ENCODE peak calls at places on chromosomes 5 and 9, in four cellular contexts. I, A, F and W are unnamed samples.

GRCh38 chr5:26482817-26483375 is 555.5 kb downstream of the CDH9 start:
- DNase-seq in A (peak), F (no peak), I (no peak), W (peak)

GRCh38 chr5:61292130-61292672 is 39.9 kb upstream of the ZSWIM6 start:
- DNase-seq in F (no peak), A (no peak), I (peak), W (no peak)

GRCh38 chr9:108784998-108785397 is 70.8 kb downstream of the ACTL7B start:
- DNase-seq in A (no peak), F (no peak), I (no peak), W (no peak)

GRCh38 chr5:93221773-93222172 is 359.2 kb downstream of the NR2F1-AS1 start:
- DNase-seq in I (no peak), A (no peak), F (no peak), W (no peak)

GRCh38 chr5:78592735-78593386 is 55.7 kb downstream of the LHFPL2 start:
- DNase-seq in A (no peak), I (no peak), F (no peak), W (no peak)

GRCh38 chr5:107799306-107799705 is 128.6 kb upstream of the EFNA5 start:
- DNase-seq in F (no peak), I (no peak), A (no peak), W (no peak)

GRCh38 chr5:103393131-103393754 is 134.7 kb downstream of the MACIR start:
- DNase-seq in F (no peak), I (no peak), A (peak), W (no peak)

GRCh38 chr5:43514471-43514815 is 505 bp downstream of the C5orf34 start:
- DNase-seq in A (no peak), I (no peak), F (no peak), W (peak)

GRCh38 chr9:108151161-108151586 is 661.6 kb upstream of the KLF4 start:
- DNase-seq in F (no peak), I (no peak), A (no peak), W (peak)

GRCh38 chr5:71782771-71783770 is 64.0 kb downstream of the CARTPT start:
- DNase-seq in I (peak), F (no peak), A (peak), W (peak)

GRCh38 chr5:88923623-88924619 is 40.9 kb upstream of the MEF2C start:
- DNase-seq in I (no peak), F (no peak), A (no peak), W (no peak)

GRCh38 chr9:122498883-122499288 is 11.7 kb upstream of the OR1J2 start:
- DNase-seq in I (no peak), A (no peak), F (no peak), W (peak)

GRCh38 chr5:179196420-179197079 is 136.4 kb downstream of the ZNF354C start:
- DNase-seq in A (no peak), I (no peak), F (no peak), W (no peak)

GRCh38 chr9:89926167-89926566 is 321.4 kb downstream of the GADD45G start:
- DNase-seq in A (no peak), I (no peak), F (no peak), W (no peak)

GRCh38 chr5:133531178-133531577 is 81.2 kb downstream of the FSTL4 start:
- DNase-seq in I (no peak), A (no peak), F (no peak), W (no peak)

GRCh38 chr5:110623875-110624274 is 102.6 kb downstream of the TMEM232 start:
- DNase-seq in A (no peak), F (no peak), I (no peak), W (no peak)

GRCh38 chr5:8134609-8135008 is 265.7 kb downstream of the MTRR start:
- DNase-seq in F (no peak), I (no peak), A (no peak), W (no peak)

GRCh38 chr5:39219433-39219832 is at the start of gene FYB1:
- DNase-seq in A (no peak), F (no peak), I (no peak), W (peak)

GRCh38 chr5:23223846-23224245 is 283.6 kb upstream of the PRDM9 start:
- DNase-seq in I (no peak), F (no peak), A (no peak), W (peak)

GRCh38 chr9:97293207-97293721 is 14.2 kb upstream of the CCDC180 start:
- DNase-seq in I (no peak), A (no peak), F (no peak), W (no peak)

GRCh38 chr5:1667648-1668140 is 131.9 kb downstream of the MRPL36 start:
- DNase-seq in A (no peak), I (no peak), F (no peak), W (no peak)

GRCh38 chr5:10441992-10442435 is 335 bp downstream of the ROPN1L start:
- DNase-seq in F (no peak), A (peak), I (no peak), W (no peak)

GRCh38 chr5:67006152-67006848 is 190.3 kb downstream of the CD180 start:
- DNase-seq in A (no peak), I (no peak), F (no peak), W (no peak)

GRCh38 chr9:129596541-129597328 is 24.2 kb downstream of the C9orf50 start:
- DNase-seq in A (peak), I (peak), F (no peak), W (no peak)

GRCh38 chr5:139140631-139141071 is 57.5 kb downstream of the SIL1 start:
- DNase-seq in F (no peak), A (no peak), I (no peak), W (no peak)

GRCh38 chr5:179802950-179803562 is 3.6 kb downstream of the MGAT4B start:
- DNase-seq in I (peak), F (no peak), A (no peak), W (no peak)

GRCh38 chr5:90408571-90409317 is 812 bp downstream of the CETN3 start:
- DNase-seq in I (peak), A (peak), F (no peak), W (no peak)

GRCh38 chr5:159301351-159301911 is 28.9 kb downstream of the IL12B start:
- DNase-seq in A (no peak), F (no peak), I (no peak), W (no peak)

GRCh38 chr9:126276056-126276728 is 50.4 kb upstream of the MVB12B start:
- DNase-seq in A (no peak), I (no peak), F (no peak), W (no peak)

GRCh38 chr5:33601881-33602280 is 161.1 kb downstream of the TARS1 start:
- DNase-seq in I (no peak), A (peak), F (no peak), W (no peak)

GRCh38 chr5:150142800-150143724 is 12.6 kb downstream of the PDGFRB start:
- DNase-seq in F (no peak), A (no peak), I (peak), W (peak)

GRCh38 chr9:91315191-91315590 is 46.5 kb downstream of the AUH start:
- DNase-seq in F (no peak), I (peak), A (no peak), W (no peak)

GRCh38 chr9:77417570-77417969 is 230.6 kb downstream of the GNA14 start:
- DNase-seq in I (no peak), A (no peak), F (no peak), W (peak)

GRCh38 chr9:134336174-134336705 is 10.0 kb downstream of the RXRA start:
- DNase-seq in I (peak), F (no peak), A (no peak), W (no peak)
- H3K27ac ChIP-seq in I (peak), F (no peak), A (no peak), W (peak)

DNA sequence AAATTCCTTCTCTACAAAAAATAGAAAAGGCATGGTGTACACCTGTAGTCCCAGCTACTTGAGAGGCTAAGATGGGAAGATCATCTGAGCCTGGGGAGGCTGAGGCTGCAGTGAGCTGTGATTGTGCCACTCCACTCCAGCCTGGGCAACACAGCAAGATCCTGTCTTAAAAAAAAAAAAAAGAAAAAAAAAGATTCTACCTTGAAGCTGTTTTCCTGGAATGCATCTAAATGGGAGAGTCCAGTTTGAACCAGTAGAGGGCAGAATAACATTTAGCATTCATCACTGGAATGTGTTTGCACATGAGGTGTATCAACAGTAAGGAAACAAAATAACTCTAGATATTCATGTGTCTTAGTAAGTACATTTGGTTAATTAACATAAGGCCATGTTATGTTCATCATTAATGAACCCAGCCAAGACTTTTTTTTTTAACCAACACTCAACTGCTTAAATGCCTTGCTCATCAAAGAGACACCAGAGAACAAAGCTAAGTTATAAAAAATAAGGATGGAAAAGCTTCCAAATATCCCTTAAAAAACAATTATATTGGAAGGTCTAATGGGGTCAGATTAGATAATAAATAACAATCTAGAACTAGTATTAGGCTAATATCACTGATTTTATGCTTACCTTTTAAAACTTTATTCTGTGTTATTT is 16.1 kb downstream of the IFNE start:
- DNase-seq in I (peak), A (peak), F (no peak), W (peak)
- TF ChIP-seq CTCF in I (peak), A (peak), F (peak), W (peak)

GRCh38 chr9:136670571-136671253 is 8.0 kb downstream of the EGFL7 start:
- DNase-seq in F (no peak), A (no peak), I (no peak), W (no peak)
- H3K27ac ChIP-seq in F (no peak), A (no peak), I (no peak), W (no peak)

DNA sequence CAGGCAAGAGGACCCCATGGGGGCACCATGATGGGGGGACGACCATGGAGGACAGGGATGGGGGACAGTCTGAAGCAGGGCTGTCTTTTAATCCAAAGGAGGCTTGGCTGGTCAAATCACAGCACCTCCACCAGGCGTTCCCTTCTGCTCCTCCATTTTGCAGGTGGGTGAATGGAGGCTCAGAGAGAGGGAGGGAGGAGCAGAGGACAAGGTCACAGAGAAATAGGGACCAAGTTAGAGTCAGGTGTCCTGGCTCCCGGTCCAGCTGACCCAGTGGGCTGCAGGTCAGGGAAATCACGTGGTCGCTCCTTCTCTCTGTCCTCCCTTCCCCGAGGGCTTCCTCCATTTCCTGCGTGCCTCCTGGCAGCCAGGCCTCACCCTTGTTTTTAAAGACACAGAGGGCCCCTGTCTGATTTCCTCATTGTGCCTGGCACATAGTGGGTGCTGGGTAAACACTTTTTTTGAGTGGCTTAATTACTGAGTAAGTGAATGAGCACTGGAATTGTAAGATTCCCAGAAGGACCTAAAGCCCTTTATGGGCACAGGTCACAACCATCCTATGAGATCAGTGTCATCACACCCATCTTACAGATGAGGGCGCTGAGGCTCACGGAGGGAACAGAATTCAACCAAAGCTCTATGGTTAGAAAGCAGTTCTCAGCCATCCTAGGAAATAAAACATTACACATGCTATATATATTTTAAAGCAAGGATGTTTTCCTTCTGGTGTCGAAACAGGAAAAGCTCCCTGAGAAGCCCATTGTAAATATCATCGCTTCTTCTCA is 156.2 kb upstream of the SMIM23 start:
- DNase-seq in F (no peak), A (no peak), I (no peak), W (no peak)
- TF ChIP-seq CTCF in F (no peak), A (no peak), I (no peak), W (no peak)

GRCh38 chr5:121797677-121798518 is 53.8 kb upstream of the FTMT start:
- DNase-seq in A (no peak), I (no peak), F (no peak), W (no peak)
- H3K27ac ChIP-seq in A (no peak), I (no peak), F (no peak), W (no peak)

DNA sequence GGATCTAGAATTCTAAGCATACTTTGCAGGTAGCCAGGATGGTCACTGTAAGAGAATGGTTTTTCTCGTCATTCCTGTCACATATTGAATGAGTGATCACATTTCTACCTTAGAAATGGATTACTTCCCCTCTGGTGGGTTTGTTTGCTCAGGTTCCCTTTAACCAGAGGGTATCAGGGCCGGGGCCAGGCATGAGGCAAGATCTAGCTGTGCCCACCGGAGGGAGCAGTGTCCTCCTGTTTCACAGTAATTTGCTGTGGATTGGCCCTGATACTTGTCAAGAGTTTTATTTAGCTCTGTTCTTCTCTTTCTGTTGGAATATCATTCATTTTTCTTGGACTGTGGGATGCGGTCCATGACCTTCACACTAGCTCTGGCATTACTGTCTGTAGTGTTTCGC is 42.3 kb upstream of the ZBED3 start:
- DNase-seq in F (no peak), I (no peak), A (peak), W (peak)
- TF ChIP-seq CTCF in F (no peak), I (no peak), A (peak), W (peak)

DNA sequence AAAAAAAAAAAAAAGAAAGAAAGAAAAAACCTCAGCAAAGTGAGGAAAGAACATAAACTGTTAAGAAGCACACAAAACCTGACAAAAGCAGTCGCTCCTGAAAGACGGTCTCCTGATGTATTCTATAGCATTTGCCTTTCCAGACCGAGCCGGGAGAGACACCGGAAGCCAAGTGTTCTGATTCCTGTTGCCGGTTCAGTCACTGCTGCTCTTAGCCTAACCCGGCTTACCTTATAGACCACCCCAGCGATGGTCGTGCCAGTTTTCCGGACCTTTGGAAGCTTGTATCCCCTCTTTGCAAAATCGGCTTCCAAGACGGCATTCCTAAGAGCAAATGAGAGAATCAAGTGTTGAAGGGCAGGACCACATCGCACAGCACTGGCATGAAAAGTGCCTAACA is 630 bp downstream of the PSMB7 start:
- DNase-seq in I (no peak), A (no peak), F (no peak), W (no peak)
- H3K27ac ChIP-seq in I (no peak), A (peak), F (peak), W (peak)

GRCh38 chr9:38700695-38701094 is 19.2 kb downstream of the FAM240B start:
- DNase-seq in A (no peak), F (no peak), I (no peak), W (peak)
- TF ChIP-seq CTCF in A (no peak), F (no peak), I (no peak), W (no peak)

GRCh38 chr9:82183181-82183860 is 194.7 kb downstream of the SPATA31D1 start:
- DNase-seq in I (no peak), A (no peak), F (no peak), W (no peak)
- H3K27ac ChIP-seq in I (no peak), A (no peak), F (no peak), W (no peak)